ENCODE peak calls at places on chromosomes 13 and 19, in eight cellular contexts. O is retinal pigment epithelial cell, X is cardiac muscle cell, C is hepatocyte, E is IMR-90, Z is NB4, G is psoas muscle, U is brain microvascular endothelial cell. J is an unnamed sample.

GRCh38 chr13:98350746-98351330 is 173.8 kb upstream of the RNF113B start:
- DNase-seq in Z (no peak), E (no peak), U (no peak), G (no peak), C (no peak), O (no peak), X (no peak), J (no peak)

GRCh38 chr13:47220453-47221150 is 323.7 kb upstream of the HTR2A start:
- DNase-seq in Z (no peak), C (no peak), X (no peak), U (peak; percentile 32), E (peak; percentile 23), O (peak; percentile 42), G (no peak), J (no peak)

GRCh38 chr13:72412481-72412880 is 314.9 kb downstream of the MZT1 start:
- DNase-seq in O (no peak), Z (no peak), E (no peak), U (no peak), X (no peak), C (no peak), G (no peak), J (no peak)

GRCh38 chr19:49546825-49547565 is 19.2 kb downstream of the RCN3 start:
- DNase-seq in X (peak; percentile 89), O (peak; percentile 50), E (peak; percentile 89), U (peak; percentile 83), C (peak; percentile 95), G (no peak), Z (peak; percentile 80), J (no peak)

GRCh38 chr19:15466851-15467733 is 2.7 kb upstream of the RASAL3 start:
- DNase-seq in G (no peak), Z (peak; percentile 83), C (no peak), X (no peak), U (peak; percentile 54), O (no peak), E (peak; percentile 43), J (no peak)

GRCh38 chr19:50829801-50830200 is 3.6 kb downstream of the KLK15 start:
- DNase-seq in G (no peak), U (no peak), O (no peak), C (no peak), Z (no peak), E (no peak), X (no peak), J (no peak)

GRCh38 chr13:100514788-100515409 is 73.7 kb downstream of the GGACT start:
- DNase-seq in E (peak; percentile 75), Z (peak; percentile 80), U (peak; percentile 77), X (peak; percentile 82), C (peak; percentile 88), O (peak; percentile 18), G (peak; percentile 86), J (no peak)

GRCh38 chr19:29211562-29212416 is 1.2 kb downstream of the UQCRFS1 start:
- DNase-seq in E (peak; percentile 12), U (peak; percentile 9), G (no peak), Z (peak; percentile 14), C (peak; percentile 24), O (no peak), X (peak; percentile 17), J (no peak)

DNA sequence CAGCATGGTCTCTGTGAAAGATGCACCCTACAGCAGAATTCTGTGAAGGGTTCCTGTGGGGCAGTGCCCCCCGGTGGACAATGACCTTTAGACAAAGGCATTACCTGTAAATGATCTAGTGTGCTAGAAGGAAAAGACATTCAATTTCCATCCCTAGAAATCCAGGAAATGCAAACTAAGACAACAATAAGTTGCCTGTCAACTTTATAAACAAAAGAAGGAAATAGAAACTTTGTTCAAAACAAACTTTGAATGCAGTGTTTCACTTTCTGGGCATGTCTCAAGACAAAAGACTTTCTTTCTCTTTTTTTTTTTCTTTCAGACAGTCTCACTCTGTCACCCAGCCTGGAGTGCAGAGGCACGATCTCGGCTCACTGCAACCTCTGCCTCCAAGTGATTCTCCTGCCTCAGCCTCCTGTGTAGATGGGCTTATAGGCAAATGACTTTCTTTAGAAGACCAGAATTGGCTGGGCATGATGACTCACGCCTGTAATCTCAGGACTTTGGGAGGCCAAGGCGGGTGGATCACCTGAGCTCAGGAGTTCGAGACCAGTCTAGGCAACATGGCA is 15.5 kb downstream of the TEX101 start:
- DNase-seq in O (no peak), X (no peak), Z (no peak), G (no peak), U (no peak), E (no peak), C (peak; percentile 31), J (no peak)
- TF ChIP-seq CTCF in O (peak; percentile 23), X (no peak), Z (peak; percentile 17), G (no peak), U (peak; percentile 21), E (peak; percentile 9), C (no peak), J (no peak)

GRCh38 chr13:84844473-84844872 is 954.7 kb downstream of the SLITRK6 start:
- DNase-seq in O (no peak), U (no peak), G (no peak), C (peak; percentile 21), E (no peak), X (peak; percentile 20), Z (peak; percentile 23), J (no peak)
- TF ChIP-seq CTCF in O (peak; percentile 61), U (peak; percentile 32), G (no peak), C (peak; percentile 63), E (no peak), X (no peak), Z (peak; percentile 20), J (no peak)

GRCh38 chr19:35656700-35657099 is 8.6 kb downstream of the COX6B1 start:
- DNase-seq in O (no peak), U (no peak), Z (no peak), E (no peak), X (no peak), C (no peak), G (no peak), J (no peak)

GRCh38 chr19:35661995-35662340 is 4.3 kb upstream of the UPK1A start:
- DNase-seq in Z (no peak), E (no peak), C (no peak), U (no peak), G (no peak), O (no peak), X (no peak), J (no peak)

GRCh38 chr19:35663981-35664380 is 2.3 kb upstream of the UPK1A start:
- DNase-seq in Z (no peak), E (no peak), U (no peak), O (no peak), X (no peak), C (no peak), G (no peak), J (no peak)

GRCh38 chr19:35655600-35655999 is 7.5 kb downstream of the COX6B1 start:
- DNase-seq in G (no peak), C (no peak), O (no peak), X (no peak), U (no peak), Z (no peak), E (no peak), J (no peak)

DNA sequence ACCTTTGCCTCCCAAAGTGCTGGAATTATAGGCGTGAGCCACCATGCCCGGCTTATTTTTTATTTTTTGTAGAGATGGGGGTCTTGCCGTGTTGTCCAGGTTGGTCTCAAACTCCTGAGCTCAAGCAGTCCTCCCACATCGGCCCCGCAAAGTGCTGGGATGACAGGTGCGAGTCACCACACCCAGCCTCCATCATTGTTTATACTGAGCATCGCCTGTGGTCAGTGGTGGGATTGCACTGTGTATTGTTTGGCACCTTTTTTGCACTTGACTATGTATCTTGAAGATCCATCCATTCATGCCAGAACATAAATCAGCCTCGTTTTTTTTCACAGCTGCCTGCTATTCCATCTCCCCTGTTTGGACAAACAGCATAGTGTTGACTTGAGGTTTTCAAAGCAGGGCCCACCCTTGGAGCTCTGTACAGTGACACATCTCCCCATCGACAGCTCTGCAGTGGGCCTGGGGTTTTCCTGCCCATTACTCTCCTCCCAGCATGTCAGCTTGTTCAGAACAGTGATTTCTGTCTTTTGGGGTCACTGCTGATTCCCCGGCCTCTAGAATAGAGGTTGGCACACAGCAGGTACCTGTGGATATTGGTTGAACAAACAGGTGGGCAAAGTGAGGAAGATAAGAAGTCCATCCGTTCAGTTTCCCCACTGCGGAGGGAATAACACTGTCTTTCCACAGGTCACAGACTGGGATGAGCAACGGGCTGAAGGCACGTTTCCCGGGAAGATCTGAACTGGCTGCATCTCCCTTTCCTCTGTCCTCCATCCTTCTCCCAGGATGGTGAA is 8.2 kb upstream of the UPK1A start:
- DNase-seq in O (no peak), G (no peak), Z (no peak), X (no peak), C (no peak), E (no peak), U (peak; percentile 65), J (no peak)
- TF ChIP-seq CTCF in O (peak; percentile 24), G (no peak), Z (no peak), X (no peak), C (no peak), E (no peak), U (peak; percentile 41), J (no peak)

GRCh38 chr13:48975101-48975925 is at the start of gene FNDC3A:
- DNase-seq in C (peak; percentile 91), O (peak; percentile 32), E (peak; percentile 64), X (peak; percentile 88), G (peak; percentile 89), U (peak; percentile 48), Z (peak; percentile 91), J (no peak)
- TF ChIP-seq CTCF in C (no peak), O (peak; percentile 22), E (no peak), X (peak; percentile 8), G (no peak), U (peak; percentile 26), Z (no peak), J (peak; percentile 15)

GRCh38 chr13:48746816-48747215 is 93.1 kb downstream of the CYSLTR2 start:
- DNase-seq in C (no peak), O (no peak), G (no peak), X (no peak), U (no peak), E (no peak), Z (no peak), J (no peak)

GRCh38 chr13:48748681-48749080 is 95.0 kb downstream of the CYSLTR2 start:
- DNase-seq in O (no peak), G (no peak), X (no peak), E (peak; percentile 23), U (no peak), C (no peak), Z (no peak), J (no peak)

GRCh38 chr13:48750588-48751383 is 97.1 kb downstream of the CYSLTR2 start:
- DNase-seq in E (no peak), O (no peak), C (no peak), Z (no peak), G (peak; percentile 60), U (peak; percentile 38), X (no peak), J (no peak)

GRCh38 chr13:48749144-48749543 is 95.4 kb downstream of the CYSLTR2 start:
- DNase-seq in C (peak; percentile 35), O (peak; percentile 23), E (peak; percentile 70), G (no peak), Z (no peak), U (peak; percentile 90), X (no peak), J (no peak)

GRCh38 chr13:48749699-48750473 is 96.2 kb downstream of the CYSLTR2 start:
- DNase-seq in Z (peak; percentile 97), C (peak; percentile 92), E (peak; percentile 99), G (peak; percentile 90), U (peak; percentile 100), X (peak; percentile 68), O (peak; percentile 83), J (peak; percentile 32)
- TF ChIP-seq CTCF in Z (peak; percentile 64), C (peak; percentile 57), E (peak; percentile 58), G (peak; percentile 47), U (peak; percentile 70), X (peak; percentile 70), O (peak; percentile 67), J (peak; percentile 29)